ENCODE peak calls at places on chromosomes 3 and 15, in eight cellular contexts. O, C, W, R, L, I, Q and X are unnamed samples.

GRCh38 chr3:64971584-64971983 is 283.8 kb upstream of the ADAMTS9 start:
- DNase-seq in O (no peak), C (no peak), W (no peak), R (no peak), L (no peak), I (no peak), Q (no peak), X (no peak)

GRCh38 chr3:49343163-49343562 is 3.3 kb upstream of the USP4 start:
- DNase-seq in O (no peak), C (no peak), W (no peak), R (no peak), L (no peak), I (no peak), Q (no peak), X (no peak)

GRCh38 chr3:187669675-187670504 is at the start of gene SST:
- DNase-seq in O (peak; percentile 45), C (no peak), W (no peak), R (no peak), L (no peak), I (peak; percentile 21), Q (peak; percentile 46), X (peak; percentile 52)

GRCh38 chr3:178900244-178900643 is 171.4 kb downstream of the ZMAT3 start:
- DNase-seq in O (no peak), C (no peak), W (no peak), R (no peak), L (no peak), I (no peak), Q (no peak), X (no peak)

GRCh38 chr15:67899596-67900283 is 59.9 kb upstream of the RNU6-1 start:
- DNase-seq in O (no peak), C (no peak), W (no peak), R (no peak), L (no peak), I (no peak), Q (no peak), X (no peak)

GRCh38 chr15:82849556-82850241 is 40.3 kb downstream of the WHAMM start:
- DNase-seq in O (peak; percentile 56), C (no peak), W (peak; percentile 87), R (no peak), L (peak; percentile 13), I (peak; percentile 80), Q (peak; percentile 59), X (peak; percentile 60)

GRCh38 chr3:127689266-127689860 is 16.6 kb downstream of the ABTB1 start:
- DNase-seq in O (no peak), C (no peak), W (no peak), R (peak; percentile 63), L (no peak), I (no peak), Q (no peak), X (no peak)

GRCh38 chr3:159860269-159860668 is 128.4 kb upstream of the IL12A start:
- DNase-seq in O (no peak), C (no peak), W (no peak), R (no peak), L (no peak), I (no peak), Q (no peak), X (no peak)

GRCh38 chr3:172289583-172289982 is 158.7 kb downstream of the GHSR start:
- DNase-seq in O (peak; percentile 57), C (no peak), W (no peak), R (no peak), L (no peak), I (no peak), Q (no peak), X (no peak)

GRCh38 chr3:46705751-46706572 is 4.8 kb downstream of the TMIE start:
- DNase-seq in O (peak; percentile 39), C (no peak), W (peak; percentile 40), R (peak; percentile 70), L (no peak), I (no peak), Q (peak; percentile 26), X (peak; percentile 44)